ENCODE peak calls at places on chromosomes 16 and 17, in five cellular contexts. P is activated naive CD4-positive, alpha-beta T cell treated with anti-CD3 and anti-CD28 coated beads, Interleukin-2, amount 10 ng/mL, durations not matched to agents 7 days and 5 days; M is neural progenitor cell; Y is OCI-LY7; F is CD4-positive, alpha-beta memory T cell. O is an unnamed sample.

GRCh38 chr17:16877102-16877501 is 94.8 kb downstream of the TNFRSF13B start:
- DNase-seq in P (no peak), M (no peak), Y (no peak), F (no peak), O (no peak)

GRCh38 chr17:75918112-75918445 is 13.4 kb upstream of the MRPL38 start:
- DNase-seq in P (no peak), M (no peak), Y (no peak), F (no peak), O (no peak)

GRCh38 chr16:70349783-70350182 is 3.1 kb downstream of the DDX19A start:
- DNase-seq in P (no peak), M (no peak), Y (no peak), F (no peak), O (no peak)

GRCh38 chr17:8326591-8327583 is 12.8 kb upstream of the ODF4 start:
- DNase-seq in P (peak), M (peak), Y (no peak), F (peak), O (no peak)

GRCh38 chr16:48537275-48537674 is 72.7 kb downstream of the N4BP1 start:
- DNase-seq in P (no peak), M (no peak), Y (no peak), F (no peak), O (no peak)

GRCh38 chr16:19008245-19008644 is 24.5 kb downstream of the TMC7 start:
- DNase-seq in P (no peak), M (peak), Y (no peak), F (no peak), O (no peak)

GRCh38 chr16:57640612-57641011 is 12.2 kb downstream of the ADGRG1 start:
- DNase-seq in P (no peak), M (no peak), Y (no peak), F (no peak), O (no peak)

GRCh38 chr16:57277586-57277985 is 6.9 kb downstream of the PLLP start:
- DNase-seq in P (peak), M (no peak), Y (no peak), F (peak), O (no peak)

GRCh38 chr16:11547517-11547916 is 39.2 kb downstream of the LITAF start:
- DNase-seq in P (no peak), M (no peak), Y (no peak), F (no peak), O (no peak)

GRCh38 chr17:62723842-62724241 is 84.3 kb downstream of the MARCHF10 start:
- DNase-seq in P (no peak), M (peak), Y (no peak), F (no peak), O (no peak)

GRCh38 chr16:75070055-75070841 is 46.3 kb downstream of the LDHD start:
- DNase-seq in P (no peak), M (no peak), Y (no peak), F (no peak), O (no peak)

GRCh38 chr17:78249074-78249835 is 17.8 kb downstream of the TMEM235 start:
- DNase-seq in P (no peak), M (no peak), Y (no peak), F (no peak), O (no peak)

GRCh38 chr17:32227910-32228309 is 37.7 kb upstream of the RHBDL3 start:
- DNase-seq in P (no peak), M (peak), Y (no peak), F (no peak), O (no peak)

GRCh38 chr16:81831722-81832126 is 52.6 kb downstream of the PLCG2 start:
- DNase-seq in P (peak), M (no peak), Y (peak), F (no peak), O (no peak)

GRCh38 chr17:77892469-77893143 is 65.9 kb upstream of the TNRC6C start:
- DNase-seq in P (no peak), M (peak), Y (no peak), F (no peak), O (no peak)

GRCh38 chr16:82917886-82918595 is 291.3 kb downstream of the CDH13 start:
- DNase-seq in P (no peak), M (no peak), Y (no peak), F (no peak), O (no peak)

O was measured in effector CD8-positive, alpha-beta T cell.